ENCODE peak calls at places on chromosomes 13 and 19, in four cellular contexts. T is activated B cell treated with CpG ODN at 0.5 μM for 24 hours, B is astrocyte of the spinal cord, S is fibroblast of pulmonary artery. G is an unnamed sample.

GRCh38 chr13:66563076-66563475 is 667.1 kb downstream of the PCDH9 start:
- DNase-seq in T (no peak), B (peak), S (no peak), G (no peak)

GRCh38 chr19:33521480-33522370 is at the start of gene PEPD:
- DNase-seq in T (peak), B (peak), S (peak), G (peak)

GRCh38 chr13:71879129-71879535 is 12.1 kb upstream of the DACH1 start:
- DNase-seq in T (no peak), B (peak), S (peak), G (no peak)

GRCh38 chr13:113934576-113934975 is 39.3 kb downstream of the C13orf46 start:
- DNase-seq in T (no peak), B (no peak), S (no peak), G (no peak)

GRCh38 chr19:41303941-41304340 is 6.0 kb upstream of the CCDC97 start:
- DNase-seq in T (no peak), B (no peak), S (no peak), G (no peak)

GRCh38 chr19:3722443-3723109 is 14.4 kb downstream of the TJP3 start:
- DNase-seq in T (no peak), B (no peak), S (no peak), G (no peak)

GRCh38 chr13:18960637-18961227 is 220.9 kb downstream of the TUBA3C start:
- DNase-seq in T (no peak), B (no peak), S (no peak), G (no peak)

GRCh38 chr19:31539386-31539785 is 190.2 kb upstream of the TSHZ3 start:
- DNase-seq in T (no peak), B (no peak), S (no peak), G (no peak)

GRCh38 chr13:44626176-44626575 is 50.0 kb upstream of the TSC22D1 start:
- DNase-seq in T (no peak), B (no peak), S (no peak), G (no peak)

GRCh38 chr13:69755101-69755500 is 352.5 kb upstream of the ATXN8OS start:
- DNase-seq in T (no peak), B (no peak), S (no peak), G (no peak)

GRCh38 chr13:21018220-21018619 is 43.2 kb downstream of the LATS2 start:
- DNase-seq in T (no peak), B (no peak), S (no peak), G (no peak)

GRCh38 chr19:4140237-4140711 is 13.2 kb upstream of the CREB3L3 start:
- DNase-seq in T (peak), B (peak), S (peak), G (no peak)

GRCh38 chr19:8305798-8306197 is 2.4 kb downstream of the CD320 start:
- DNase-seq in T (peak), B (no peak), S (no peak), G (no peak)

GRCh38 chr19:41700381-41701195 is 7.8 kb upstream of the CEACAM5 start:
- DNase-seq in T (peak), B (no peak), S (no peak), G (no peak)

GRCh38 chr19:34962281-34962944 is 1.6 kb downstream of the ZNF792 start:
- DNase-seq in T (no peak), B (no peak), S (peak), G (no peak)

GRCh38 chr19:29329460-29330134 is 116.6 kb upstream of the UQCRFS1 start:
- DNase-seq in T (no peak), B (no peak), S (no peak), G (no peak)

GRCh38 chr13:65913173-65913572 is 1317.0 kb downstream of the PCDH9 start:
- DNase-seq in T (no peak), B (peak), S (peak), G (no peak)

GRCh38 chr19:38706792-38707511 is 37.3 kb downstream of the CAPN12 start:
- DNase-seq in T (no peak), B (no peak), S (no peak), G (no peak)

GRCh38 chr19:2488942-2489731 is 13.2 kb downstream of the GADD45B start:
- DNase-seq in T (peak), B (peak), S (peak), G (no peak)

GRCh38 chr19:54179921-54180452 is 7.0 kb upstream of the TMC4 start:
- DNase-seq in T (no peak), B (peak), S (peak), G (no peak)

GRCh38 chr19:38635483-38636399 is 11.7 kb upstream of the ACTN4 start:
- DNase-seq in T (no peak), B (no peak), S (no peak), G (no peak)

GRCh38 chr19:3146677-3147100 is 10.9 kb downstream of the GNA15 start:
- DNase-seq in T (peak), B (no peak), S (no peak), G (no peak)

GRCh38 chr13:60572003-60572792 is 175.2 kb downstream of the TDRD3 start:
- DNase-seq in T (no peak), B (peak), S (peak), G (no peak)

GRCh38 chr13:113938716-113939115 is 35.2 kb downstream of the C13orf46 start:
- DNase-seq in T (no peak), B (no peak), S (peak), G (no peak)

GRCh38 chr19:38805180-38805579 is 7.6 kb downstream of the LGALS4 start:
- DNase-seq in T (no peak), B (no peak), S (peak), G (no peak)

GRCh38 chr13:23658929-23659541 is 88.8 kb downstream of the TNFRSF19 start:
- DNase-seq in T (no peak), B (no peak), S (no peak), G (no peak)

GRCh38 chr13:109938255-109938936 is 152.0 kb upstream of the IRS2 start:
- DNase-seq in T (no peak), B (peak), S (peak), G (no peak)

GRCh38 chr13:114101831-114102520 is 30.4 kb downstream of the RASA3 start:
- DNase-seq in T (no peak), B (no peak), S (no peak), G (no peak)

GRCh38 chr19:35491838-35492360 is 1.6 kb upstream of the KRTDAP start:
- DNase-seq in T (no peak), B (no peak), S (no peak), G (no peak)

GRCh38 chr19:9917322-9917721 is 19.0 kb downstream of the OLFM2 start:
- DNase-seq in T (no peak), B (peak), S (peak), G (no peak)

GRCh38 chr13:67238277-67238859 is 8.2 kb upstream of the PCDH9 start:
- DNase-seq in T (no peak), B (peak), S (peak), G (no peak)

GRCh38 chr19:3479819-3480215 is 508 bp downstream of the SMIM24 start:
- DNase-seq in T (no peak), B (no peak), S (no peak), G (no peak)

GRCh38 chr19:33157906-33158305 is 26.0 kb downstream of the WDR88 start:
- DNase-seq in T (no peak), B (no peak), S (no peak), G (no peak)

GRCh38 chr13:90416519-90416918 is 931.0 kb upstream of the MIR17HG start:
- DNase-seq in T (no peak), B (peak), S (peak), G (no peak)

GRCh38 chr13:112250788-112251445 is 125.2 kb upstream of the SPACA7 start:
- DNase-seq in T (no peak), B (no peak), S (no peak), G (no peak)

GRCh38 chr19:10612515-10613119 is 12.7 kb upstream of the SLC44A2 start:
- DNase-seq in T (no peak), B (no peak), S (no peak), G (peak)

GRCh38 chr13:98348476-98348875 is 171.4 kb upstream of the RNF113B start:
- DNase-seq in T (no peak), B (no peak), S (no peak), G (no peak)

GRCh38 chr19:33220115-33220514 is 5.5 kb downstream of the SLC7A10 start:
- DNase-seq in T (no peak), B (no peak), S (no peak), G (no peak)

GRCh38 chr13:97068964-97069815 is 74.9 kb upstream of the OXGR1 start:
- DNase-seq in T (no peak), B (peak), S (no peak), G (no peak)
- TF ChIP-seq CTCF in T (no peak), B (no peak), S (no peak), G (no peak)

GRCh38 chr13:48873081-48873480 is 102.6 kb upstream of the FNDC3A start:
- DNase-seq in T (no peak), B (no peak), S (no peak), G (no peak)

GRCh38 chr13:48874165-48874564 is 101.5 kb upstream of the FNDC3A start:
- DNase-seq in T (no peak), B (no peak), S (no peak), G (no peak)

GRCh38 chr13:48875071-48875470 is 100.6 kb upstream of the FNDC3A start:
- DNase-seq in T (no peak), B (no peak), S (no peak), G (no peak)

GRCh38 chr13:48876289-48876688 is 99.4 kb upstream of the FNDC3A start:
- DNase-seq in T (no peak), B (no peak), S (no peak), G (no peak)

DNA sequence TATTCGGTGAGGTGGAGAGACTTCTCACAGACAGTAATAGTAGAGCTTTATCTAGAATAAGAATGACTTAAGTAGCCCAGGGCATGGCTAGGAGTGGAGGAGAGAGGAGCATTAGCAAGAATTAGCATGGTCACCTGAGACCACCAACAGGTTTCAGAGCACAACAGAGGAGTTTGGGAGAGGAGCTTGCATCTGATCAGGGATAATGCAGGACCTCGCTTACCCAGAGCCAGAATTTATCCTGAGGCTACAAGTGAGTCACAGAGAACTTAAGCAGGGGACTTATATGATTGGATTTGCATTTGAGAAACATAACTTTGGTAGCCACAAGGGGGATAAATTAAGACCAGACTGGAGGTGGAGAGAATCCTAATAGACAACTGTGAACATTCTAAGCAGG is 102.1 kb upstream of the FNDC3A start:
- DNase-seq in T (no peak), B (peak), S (peak), G (no peak)
- TF ChIP-seq CTCF in T (no peak), B (no peak), S (no peak), G (no peak)

GRCh38 chr19:36573020-36573947 is at the start of gene ZNF529:
- DNase-seq in T (peak), B (peak), S (peak), G (peak)
- TF ChIP-seq CTCF in T (no peak), B (no peak), S (no peak), G (no peak)

DNA sequence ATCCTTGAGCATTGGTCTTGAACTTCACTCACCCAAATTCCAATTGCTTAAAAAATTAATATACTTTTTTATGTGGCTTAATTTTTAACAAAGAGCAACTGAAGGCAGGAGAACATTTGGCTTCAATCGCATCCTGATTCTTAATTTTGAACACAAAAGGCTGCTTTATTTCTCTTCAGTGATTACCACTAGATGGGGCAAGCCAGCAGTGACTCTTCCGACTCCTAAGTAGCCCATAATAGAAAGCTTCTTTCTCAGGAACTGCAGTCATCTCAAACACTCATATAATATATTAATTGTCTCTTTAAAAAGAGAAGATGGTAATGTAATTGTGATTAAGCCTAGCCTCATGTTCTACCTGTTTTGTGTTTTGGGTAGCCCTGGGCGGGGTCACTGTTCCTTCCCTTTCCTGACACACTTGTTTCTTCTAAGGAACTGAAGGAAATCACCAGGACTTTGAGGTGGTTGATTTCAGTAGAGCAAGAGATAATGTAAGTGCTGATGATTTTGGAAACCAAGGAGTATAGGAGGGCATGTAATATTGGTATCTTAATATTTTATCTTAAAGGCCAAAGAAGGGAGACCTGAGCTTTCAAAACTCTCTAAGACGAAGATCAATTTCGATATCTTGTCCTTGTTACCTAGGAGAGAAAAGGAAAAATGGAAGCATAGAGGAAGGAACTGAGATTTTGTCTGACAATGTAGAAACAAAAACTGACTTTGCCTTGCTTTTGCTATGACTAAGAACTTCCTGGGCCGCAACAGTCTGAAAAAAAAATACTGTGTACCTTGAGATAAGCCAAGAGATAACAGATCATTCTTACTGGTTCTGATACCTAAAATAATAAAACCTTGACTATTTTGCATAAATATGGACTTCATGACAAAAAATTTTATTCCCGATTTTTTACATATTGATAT is 73.1 kb downstream of the TNFSF13B start:
- DNase-seq in T (no peak), B (peak), S (peak), G (no peak)
- TF ChIP-seq CTCF in T (no peak), B (peak), S (peak), G (peak)

DNA sequence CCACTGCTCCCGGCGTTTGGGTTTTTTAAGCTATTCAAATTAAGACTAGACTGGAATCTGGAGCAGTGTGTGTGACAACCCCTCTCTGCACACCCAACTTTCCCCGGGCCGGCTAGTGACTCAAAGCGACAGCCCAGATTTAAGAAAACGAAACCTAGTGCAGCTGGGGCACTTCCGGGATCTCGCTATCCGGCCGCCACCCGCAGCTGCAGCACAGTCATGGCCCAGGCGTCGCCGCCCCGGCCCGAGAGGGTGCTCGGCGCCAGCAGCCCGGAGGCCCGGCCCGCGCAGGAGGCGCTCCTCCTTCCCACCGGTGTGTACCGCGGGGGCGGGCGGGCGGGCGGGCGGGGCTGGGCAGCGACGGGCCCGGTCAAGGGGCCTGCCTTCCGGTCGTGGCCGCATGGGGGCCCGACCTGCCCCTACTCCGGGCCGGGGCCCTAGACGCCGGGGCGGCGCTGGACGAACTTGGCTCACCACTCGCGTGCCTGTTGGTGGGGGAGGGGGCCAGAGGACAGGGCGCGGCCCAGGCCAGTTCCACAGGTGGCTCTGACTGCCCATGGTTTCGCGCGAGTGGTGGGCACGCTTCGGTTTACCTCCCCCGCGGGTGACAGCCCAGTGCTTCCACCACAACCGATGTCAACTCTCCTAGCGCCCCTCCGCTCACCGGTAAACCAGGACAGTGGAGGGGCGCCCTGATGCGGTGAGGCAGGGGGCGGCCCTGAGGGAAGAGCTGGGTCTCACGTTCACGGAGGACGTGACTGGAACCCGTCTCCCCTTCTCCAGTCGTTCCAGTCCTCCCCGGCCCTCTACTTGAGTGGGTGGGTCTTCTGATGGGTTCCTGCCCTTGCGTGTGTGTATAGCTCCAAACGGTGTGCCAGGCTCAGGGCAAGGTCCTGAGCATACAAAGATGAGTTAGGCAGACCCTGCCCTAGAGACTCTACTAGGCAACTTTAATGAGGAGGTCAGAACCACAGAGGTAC is at the start of gene PHF11:
- DNase-seq in T (peak), B (peak), S (peak), G (peak)
- TF ChIP-seq CTCF in T (no peak), B (no peak), S (no peak), G (peak)

GRCh38 chr19:19385131-19385899 is 20.2 kb upstream of the GATAD2A start:
- DNase-seq in T (peak), B (peak), S (peak), G (peak)

GRCh38 chr19:19385900-19386339 is 19.6 kb upstream of the GATAD2A start:
- DNase-seq in T (no peak), B (no peak), S (no peak), G (no peak)

GRCh38 chr19:19384486-19384885 is 21.0 kb upstream of the GATAD2A start:
- DNase-seq in T (no peak), B (no peak), S (no peak), G (no peak)

GRCh38 chr19:19387108-19387507 is 18.4 kb upstream of the GATAD2A start:
- DNase-seq in T (no peak), B (no peak), S (no peak), G (no peak)

DNA sequence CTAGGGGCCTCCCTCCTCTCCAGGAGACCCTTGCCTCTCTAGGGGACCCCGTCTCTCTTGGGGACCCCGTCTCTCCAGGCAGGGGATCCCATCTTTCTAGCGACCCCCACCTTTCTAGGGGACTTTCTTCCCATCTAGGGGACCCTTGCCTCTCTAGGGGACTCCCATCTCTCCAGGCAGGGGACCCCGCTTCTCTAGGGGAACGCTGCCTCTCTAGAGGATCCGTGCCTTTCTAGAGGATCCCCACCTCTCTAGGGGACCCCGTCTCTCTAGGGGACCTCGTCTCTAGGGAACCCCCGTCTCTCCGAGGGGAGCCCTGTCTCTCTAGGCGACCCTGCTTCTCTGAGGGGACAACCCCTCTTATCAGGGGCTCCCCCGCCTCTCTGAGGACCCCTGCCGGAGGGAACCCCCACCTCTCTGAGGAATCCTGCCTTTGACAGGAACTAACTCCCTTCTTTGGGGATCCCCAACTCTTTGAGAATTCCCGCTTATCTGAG is 19.1 kb upstream of the GATAD2A start:
- DNase-seq in T (peak), B (no peak), S (no peak), G (no peak)
- TF ChIP-seq CTCF in T (no peak), B (peak), S (peak), G (no peak)

DNA sequence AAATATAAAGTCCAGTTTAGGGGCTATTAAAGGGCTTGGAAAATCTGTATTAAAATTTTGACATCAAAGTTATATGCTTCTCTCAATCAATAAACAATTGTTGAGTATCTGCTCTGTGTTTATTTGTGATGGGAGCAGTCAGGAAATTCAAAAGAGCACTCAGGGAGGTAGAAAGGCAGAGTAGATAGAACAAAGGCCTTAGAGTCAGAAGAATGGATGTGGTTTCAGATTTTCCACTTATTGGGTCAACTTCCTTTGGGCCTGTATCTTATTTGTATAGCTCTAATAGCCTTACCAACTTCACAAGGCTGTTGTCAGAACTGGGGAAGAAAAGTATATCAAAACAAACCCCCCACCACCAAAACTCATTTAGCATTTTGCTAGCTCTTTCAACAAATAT is 302.6 kb downstream of the SPRY2 start:
- DNase-seq in T (no peak), B (peak), S (no peak), G (no peak)
- TF ChIP-seq CTCF in T (no peak), B (no peak), S (no peak), G (no peak)

DNA sequence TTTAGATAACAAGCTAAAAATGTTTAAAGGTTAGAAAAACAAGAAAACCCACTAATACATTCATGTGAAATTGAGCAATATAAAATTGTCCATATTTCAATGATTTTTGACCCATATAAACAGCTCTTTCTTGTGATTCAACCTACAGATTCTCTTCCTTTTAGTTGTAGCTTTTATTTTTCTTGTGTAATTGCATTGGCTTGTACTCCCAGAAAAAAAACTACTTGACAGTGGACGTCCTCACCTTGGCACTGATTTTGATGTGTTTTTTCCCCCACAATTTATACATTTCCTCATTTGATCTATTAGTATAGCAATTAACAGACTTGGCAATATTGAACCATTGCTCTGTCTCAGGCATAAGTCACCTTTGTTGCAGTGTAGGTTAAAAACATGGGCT is 4.7 kb downstream of the CCDC194 start:
- DNase-seq in T (no peak), B (no peak), S (no peak), G (no peak)
- TF ChIP-seq CTCF in T (no peak), B (no peak), S (no peak), G (no peak)